ENCODE peak calls at places on chromosomes 7 and 10, in ten cellular contexts. M, N, V, Y, T, L, B, S, D and O are unnamed samples.

GRCh38 chr10:34862892-34863291 is 47.8 kb upstream of the PARD3 start:
- DNase-seq in V (no peak), M (no peak), D (no peak), N (no peak), T (no peak), S (no peak), B (no peak), Y (no peak), L (no peak), O (no peak)

GRCh38 chr10:44971935-44972792 is 6.4 kb downstream of the DEPP1 start:
- DNase-seq in N (no peak), M (no peak), S (no peak), V (no peak), T (no peak), Y (no peak), D (no peak), L (no peak), B (no peak), O (no peak)

GRCh38 chr10:17512341-17513001 is 58.1 kb upstream of the ST8SIA6 start:
- DNase-seq in V (peak), L (no peak), N (no peak), M (peak), D (no peak), Y (no peak), S (no peak), T (peak), B (peak), O (no peak)

GRCh38 chr7:55020481-55020871 is 1.7 kb downstream of the EGFR start:
- DNase-seq in S (no peak), D (no peak), B (no peak), N (no peak), Y (peak), V (no peak), M (no peak), L (no peak), T (no peak), O (no peak)

GRCh38 chr7:100682228-100682741 is 8.7 kb downstream of the GNB2 start:
- DNase-seq in L (no peak), D (no peak), B (no peak), M (no peak), Y (no peak), S (no peak), V (peak), T (no peak), N (no peak), O (no peak)

GRCh38 chr10:130137077-130137448 is 872 bp downstream of the GLRX3 start:
- DNase-seq in N (no peak), Y (no peak), T (peak), S (no peak), M (no peak), V (peak), L (no peak), B (no peak), D (no peak), O (no peak)

GRCh38 chr10:128633864-128634541 is 507.8 kb upstream of the MKI67 start:
- DNase-seq in M (no peak), D (no peak), L (no peak), B (no peak), T (no peak), N (no peak), S (no peak), V (no peak), Y (no peak), O (no peak)

GRCh38 chr10:93287775-93288174 is 194.4 kb downstream of the MYOF start:
- DNase-seq in Y (no peak), V (no peak), D (no peak), L (no peak), S (no peak), M (no peak), B (no peak), N (no peak), T (no peak), O (no peak)

GRCh38 chr10:25068152-25069058 is 52.0 kb downstream of the THNSL1 start:
- DNase-seq in L (no peak), Y (no peak), V (peak), N (no peak), T (peak), B (no peak), D (no peak), S (no peak), M (no peak), O (no peak)